ENCODE peak calls at places on chromosomes 2 and 18, in eight cellular contexts. Z is fibroblast of lung, V is heart right ventricle, C is HCT116, S is left lung, F is HL-60, L is IMR-90, J is esophagus muscularis mucosa. G is an unnamed sample. For H3K27me3, the result is how much of the 10 kb centered on the place peaks cover.

GRCh38 chr2:126947090-126947404 is 48.4 kb downstream of the TEX51 start:
- DNase-seq in Z (no peak), V (no peak), C (no peak), S (no peak), F (no peak), L (no peak), J (peak), G (no peak)

GRCh38 chr2:95240091-95240490 is 32.8 kb downstream of the ZNF892 start:
- DNase-seq in Z (no peak), V (no peak), C (no peak), S (no peak), F (no peak), L (no peak), J (no peak), G (no peak)

GRCh38 chr2:159287733-159288132 is 1.2 kb upstream of the WDSUB1 start:
- DNase-seq in Z (no peak), V (no peak), C (no peak), S (no peak), F (no peak), L (no peak), J (no peak), G (no peak)

GRCh38 chr2:47011264-47011663 is 95.7 kb upstream of the MCFD2 start:
- DNase-seq in Z (no peak), V (no peak), C (no peak), S (peak), F (no peak), L (no peak), J (no peak), G (no peak)

GRCh38 chr2:232511336-232511863 is 8.8 kb upstream of the PRSS56 start:
- DNase-seq in Z (no peak), V (peak), C (no peak), S (no peak), F (no peak), L (no peak), J (no peak), G (no peak)

GRCh38 chr2:175111200-175111657 is 56.8 kb downstream of the ATF2 start:
- DNase-seq in Z (peak), V (no peak), C (peak), S (no peak), F (no peak), L (peak), J (no peak), G (no peak)

GRCh38 chr2:230908595-230909191 is 16.3 kb downstream of the GPR55 start:
- DNase-seq in Z (peak), V (no peak), C (peak), S (no peak), F (peak), L (peak), J (no peak), G (no peak)

GRCh38 chr2:120244656-120245519 is 7.8 kb upstream of the RALB start:
- DNase-seq in Z (no peak), V (no peak), C (no peak), S (no peak), F (no peak), L (no peak), J (no peak), G (no peak)

GRCh38 chr2:216172493-216172892 is 63.3 kb downstream of the XRCC5 start:
- DNase-seq in Z (no peak), V (no peak), C (no peak), S (no peak), F (no peak), L (no peak), J (no peak), G (no peak)

GRCh38 chr2:68653538-68653982 is 10.2 kb downstream of the PROKR1 start:
- DNase-seq in Z (peak), V (peak), C (no peak), S (no peak), F (peak), L (peak), J (no peak), G (no peak)

GRCh38 chr2:73448856-73449255 is 63.2 kb downstream of the ALMS1 start:
- DNase-seq in Z (no peak), V (no peak), C (no peak), S (no peak), F (no peak), L (no peak), J (no peak), G (no peak)

GRCh38 chr18:36075862-36076587 is 8.7 kb upstream of the RPRD1A start:
- DNase-seq in Z (peak), V (no peak), C (no peak), S (no peak), F (peak), L (peak), J (no peak), G (no peak)

GRCh38 chr2:164504253-164504652 is 117.0 kb downstream of the GRB14 start:
- DNase-seq in Z (no peak), V (no peak), C (no peak), S (no peak), F (no peak), L (no peak), J (no peak), G (no peak)

GRCh38 chr2:166518634-166519390 is 24.8 kb upstream of the SCN7A start:
- DNase-seq in Z (no peak), V (no peak), C (no peak), S (no peak), F (no peak), L (peak), J (no peak), G (no peak)

GRCh38 chr2:200322607-200323006 is 16.1 kb downstream of the SPATS2L start:
- DNase-seq in Z (no peak), V (no peak), C (no peak), S (no peak), F (no peak), L (no peak), J (no peak), G (no peak)

GRCh38 chr18:66874812-66875474 is 271.1 kb upstream of the CDH19 start:
- DNase-seq in Z (no peak), V (no peak), C (no peak), S (no peak), F (no peak), L (no peak), J (no peak), G (no peak)

GRCh38 chr2:233414273-233414654 is 60.0 kb downstream of the DGKD start:
- DNase-seq in Z (no peak), V (peak), C (peak), S (no peak), F (no peak), L (peak), J (no peak), G (no peak)

GRCh38 chr2:68992933-68993332 is 18.5 kb downstream of the GKN1 start:
- DNase-seq in Z (no peak), V (no peak), C (no peak), S (no peak), F (no peak), L (no peak), J (no peak), G (no peak)

GRCh38 chr2:132560562-132560961 is 109.4 kb downstream of the LYPD1 start:
- DNase-seq in Z (no peak), V (no peak), C (no peak), S (no peak), F (no peak), L (no peak), J (peak), G (no peak)

GRCh38 chr2:128394004-128394730 is 75.5 kb upstream of the HS6ST1 start:
- DNase-seq in Z (no peak), V (no peak), C (no peak), S (no peak), F (no peak), L (no peak), J (no peak), G (no peak)

GRCh38 chr18:29862824-29863223 is 1179.7 kb downstream of the DSC3 start:
- DNase-seq in Z (no peak), V (no peak), C (no peak), S (no peak), F (no peak), L (no peak), J (no peak), G (no peak)

GRCh38 chr2:196242131-196242620 is 70.8 kb upstream of the STK17B start:
- DNase-seq in Z (peak), V (no peak), C (no peak), S (peak), F (peak), L (peak), J (no peak), G (no peak)

GRCh38 chr2:46814562-46814961 is 101.0 kb downstream of the MCFD2 start:
- DNase-seq in Z (no peak), V (no peak), C (no peak), S (no peak), F (no peak), L (no peak), J (no peak), G (no peak)

GRCh38 chr2:142425551-142425950 is 294.7 kb upstream of the LRP1B start:
- DNase-seq in Z (no peak), V (no peak), C (no peak), S (no peak), F (no peak), L (no peak), J (no peak), G (no peak)

GRCh38 chr2:8508766-8509165 is 173.1 kb upstream of the ID2 start:
- DNase-seq in Z (no peak), V (no peak), C (no peak), S (no peak), F (no peak), L (no peak), J (no peak), G (no peak)

GRCh38 chr2:59886758-59887157 is 666.7 kb downstream of the BCL11A start:
- DNase-seq in Z (no peak), V (no peak), C (no peak), S (no peak), F (no peak), L (no peak), J (no peak), G (no peak)

GRCh38 chr2:59889305-59889704 is 664.1 kb downstream of the BCL11A start:
- DNase-seq in Z (no peak), V (no peak), C (no peak), S (no peak), F (no peak), L (no peak), J (no peak), G (no peak)

GRCh38 chr2:59887348-59887747 is 666.1 kb downstream of the BCL11A start:
- DNase-seq in Z (no peak), V (no peak), C (no peak), S (no peak), F (no peak), L (no peak), J (no peak), G (no peak)

GRCh38 chr2:59888706-59889105 is 664.7 kb downstream of the BCL11A start:
- DNase-seq in Z (no peak), V (no peak), C (no peak), S (no peak), F (no peak), L (no peak), J (no peak), G (no peak)

GRCh38 chr2:59888015-59888414 is 665.4 kb downstream of the BCL11A start:
- DNase-seq in Z (no peak), V (no peak), C (no peak), S (no peak), F (no peak), L (no peak), J (no peak), G (no peak)
- TF ChIP-seq CTCF in Z (no peak), V (no peak), C (no peak), S (no peak), F (no peak), L (no peak), J (no peak), G (no peak)

DNA sequence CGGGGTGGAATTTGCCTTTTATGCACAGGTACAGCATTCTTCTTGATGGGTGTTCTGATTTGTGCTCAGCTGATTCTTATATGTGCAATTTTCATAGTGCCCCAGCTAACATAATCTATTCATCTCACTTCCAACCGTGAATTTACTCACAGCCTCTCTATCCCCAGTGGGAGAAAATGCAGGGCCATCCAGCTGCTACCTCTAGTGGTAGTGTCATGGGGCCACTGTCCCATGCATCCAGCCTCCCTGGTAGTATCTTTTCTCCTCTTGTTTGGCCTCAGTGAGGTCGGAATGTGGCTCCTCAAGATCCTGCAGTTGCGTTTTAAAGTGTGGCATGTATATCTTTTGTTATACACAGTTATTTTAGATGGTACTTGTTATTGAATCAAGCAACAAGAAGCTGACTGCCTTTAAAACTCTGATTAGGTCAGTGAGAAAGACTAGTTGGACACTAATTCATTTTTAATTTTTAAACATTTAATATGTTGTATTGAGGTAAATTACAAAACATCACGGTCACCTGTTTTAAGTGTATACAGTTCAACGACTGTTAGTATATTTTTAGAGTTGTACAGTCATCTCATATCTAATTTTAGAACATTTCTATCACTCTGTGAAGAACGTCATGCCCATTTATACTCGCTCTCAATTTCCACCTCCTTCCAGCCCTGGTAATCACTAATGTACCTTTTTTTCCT is 67.9 kb upstream of the TXNDC2 start:
- DNase-seq in Z (no peak), V (no peak), C (no peak), S (no peak), F (no peak), L (no peak), J (no peak), G (no peak)
- H3K27ac ChIP-seq in Z (no peak), V (peak), C (no peak), S (no peak), F (no peak), L (no peak), J (peak), G (no peak)

DNA sequence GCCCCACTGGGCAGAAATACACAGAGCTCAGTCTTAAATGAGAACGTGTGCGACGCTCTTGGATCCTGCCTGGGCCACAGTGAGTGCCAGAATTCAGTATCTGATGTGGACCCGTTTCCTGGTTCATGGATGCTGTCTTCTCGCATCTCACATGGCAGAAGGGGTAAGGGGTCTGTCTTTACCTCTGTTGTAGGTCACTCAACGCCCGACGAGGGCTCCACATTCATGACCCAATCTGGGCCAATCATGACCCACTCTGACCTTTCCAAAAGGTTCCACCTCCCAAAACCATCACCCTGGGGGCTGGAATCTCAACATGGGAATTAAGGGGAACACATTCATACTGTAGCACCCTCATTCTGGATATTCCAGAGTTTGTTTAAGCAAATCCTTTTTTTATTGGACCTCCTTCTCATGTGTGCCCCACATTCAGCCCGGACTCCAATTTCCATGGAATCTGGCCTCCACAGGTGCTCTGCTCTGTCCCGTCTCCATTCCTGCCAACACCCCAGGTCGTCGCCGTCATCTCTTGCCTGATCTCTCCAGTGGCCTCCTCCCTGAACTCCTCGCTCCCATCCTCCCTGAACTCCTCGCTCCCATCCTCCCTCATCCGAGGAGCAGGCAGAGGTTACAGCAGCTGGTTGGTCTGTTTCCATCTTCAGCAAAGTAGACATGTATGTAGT is 78.9 kb upstream of the OTOS start:
- DNase-seq in Z (no peak), V (no peak), C (no peak), S (no peak), F (no peak), L (no peak), J (no peak), G (peak)
- H3K27me3 ChIP-seq in Z (under half), V (under half), C (under half), S (under half), F (under half), L (under half), J (under half), G (under half)

DNA sequence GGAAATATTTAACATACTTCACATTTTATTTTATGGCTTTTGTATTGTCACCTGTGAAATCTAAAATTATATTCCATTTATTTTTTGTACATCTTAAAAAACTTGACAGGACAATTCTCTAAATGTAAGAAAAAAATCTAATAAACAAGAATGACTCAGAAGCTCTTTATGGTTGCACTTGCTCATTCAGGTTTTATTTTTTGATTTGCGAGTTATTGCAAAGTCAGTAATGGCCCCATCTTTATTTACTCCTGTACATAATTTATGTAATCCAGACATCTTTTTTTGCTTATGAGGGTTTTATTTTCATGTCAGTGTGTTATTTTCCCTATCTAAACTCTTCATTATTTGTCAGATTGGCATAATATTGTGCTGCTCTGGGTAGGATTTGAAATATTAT is 145.1 kb downstream of the MBD5 start:
- DNase-seq in Z (no peak), V (no peak), C (no peak), S (no peak), F (no peak), L (no peak), J (no peak), G (no peak)
- TF ChIP-seq CTCF in Z (no peak), V (no peak), C (no peak), S (no peak), F (no peak), L (no peak), J (no peak), G (no peak)

DNA sequence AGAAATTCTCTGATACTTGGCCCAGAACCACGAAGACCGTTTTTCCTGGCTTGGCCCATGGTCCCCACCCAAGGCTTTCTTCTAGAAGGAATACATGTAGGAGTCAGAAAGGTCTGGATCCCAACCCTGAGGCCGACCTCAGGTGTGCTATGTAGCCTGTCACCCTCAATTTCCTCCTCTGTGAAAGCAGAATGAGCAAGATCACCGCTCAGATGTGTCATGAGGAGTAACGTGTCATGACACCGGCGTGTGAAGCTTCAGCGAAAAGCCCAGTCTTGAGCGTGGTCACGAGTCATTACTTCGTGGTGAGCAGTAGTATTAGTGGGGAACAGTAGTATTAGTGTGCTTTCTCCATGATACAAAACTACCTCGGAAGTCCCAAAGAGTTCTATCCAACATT is 103.4 kb downstream of the ALPK2 start:
- DNase-seq in Z (peak), V (no peak), C (no peak), S (no peak), F (no peak), L (peak), J (no peak), G (no peak)
- H3K27ac ChIP-seq in Z (no peak), V (no peak), C (no peak), S (no peak), F (no peak), L (no peak), J (no peak), G (no peak)

G was measured in dorsolateral prefrontal cortex.